ENCODE peak calls at places on chromosomes 6 and 20, in five cellular contexts. Y is H9, V is neuronal stem cell, R is mesenchymal stem cell, F is H1. E is an unnamed sample.

GRCh38 chr20:61437280-61438206 is 185.5 kb downstream of the CDH4 start:
- DNase-seq in Y (peak), V (peak), R (peak), F (no peak), E (no peak)

GRCh38 chr6:112018619-112019416 is 35.1 kb upstream of the CCN6 start:
- DNase-seq in Y (no peak), V (no peak), R (peak), F (no peak), E (no peak)

GRCh38 chr20:37926612-37927011 is 23.7 kb downstream of the VSTM2L start:
- DNase-seq in Y (no peak), V (no peak), R (no peak), F (no peak), E (no peak)

GRCh38 chr20:56429941-56430340 is 17.9 kb downstream of the CASS4 start:
- DNase-seq in Y (no peak), V (no peak), R (no peak), F (no peak), E (no peak)

GRCh38 chr20:24648481-24648880 is 179.1 kb downstream of the SYNDIG1 start:
- DNase-seq in Y (no peak), V (no peak), R (no peak), F (no peak), E (no peak)

GRCh38 chr6:145814035-145814500 is 527 bp downstream of the FBXO30 start:
- DNase-seq in Y (peak), V (peak), R (peak), F (no peak), E (peak)

GRCh38 chr20:41497186-41497895 is 120.8 kb downstream of the CHD6 start:
- DNase-seq in Y (no peak), V (no peak), R (peak), F (no peak), E (peak)

GRCh38 chr20:31712564-31713311 is 9.9 kb downstream of the BCL2L1 start:
- DNase-seq in Y (peak), V (peak), R (peak), F (peak), E (peak)

GRCh38 chr20:4435210-4435609 is 286.5 kb upstream of the PRND start:
- DNase-seq in Y (no peak), V (no peak), R (no peak), F (no peak), E (no peak)

GRCh38 chr20:22568872-22569344 is 15.5 kb downstream of the FOXA2 start:
- DNase-seq in Y (no peak), V (no peak), R (no peak), F (no peak), E (no peak)

DNA sequence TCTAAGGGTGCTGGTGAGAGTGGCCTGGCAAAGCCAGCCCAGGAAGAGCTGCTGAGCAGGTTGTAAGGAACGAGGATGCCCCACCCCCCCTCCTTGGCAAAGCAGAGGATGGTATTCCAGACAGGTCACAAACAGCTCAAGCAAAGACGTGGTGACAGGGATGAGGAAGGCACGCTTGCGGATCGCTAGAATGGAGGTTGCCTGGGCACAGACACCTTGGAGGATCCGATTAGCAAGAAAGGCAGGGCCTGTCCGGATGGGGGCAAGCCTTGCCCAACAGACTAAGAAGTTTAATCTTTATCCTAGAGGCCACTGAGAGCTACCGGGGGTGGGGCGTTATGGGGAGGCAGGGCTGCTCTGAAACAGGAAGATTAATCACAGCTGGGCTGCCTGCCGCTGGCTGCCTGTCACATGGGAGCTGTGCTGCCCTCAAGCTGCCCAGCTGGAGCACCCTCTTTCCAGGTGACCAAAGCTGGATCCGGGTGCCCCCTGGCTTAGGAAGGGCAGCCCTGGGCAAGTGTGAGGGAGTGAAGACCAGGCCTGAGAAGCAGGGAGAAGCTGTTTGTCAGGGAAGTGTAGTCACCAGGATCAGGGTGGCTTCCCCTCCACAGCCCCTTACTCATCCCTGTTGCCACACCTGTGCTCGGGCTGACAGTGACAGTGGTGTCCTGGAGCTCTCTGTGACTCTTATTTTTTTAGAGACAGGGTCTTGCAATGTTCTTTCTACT is 9.2 kb upstream of the MAPK13 start:
- DNase-seq in Y (no peak), V (no peak), R (peak), F (no peak), E (peak)
- H2BK12ac ChIP-seq in Y (no peak), V (no peak), R (peak), F (no peak), E (no peak)

DNA sequence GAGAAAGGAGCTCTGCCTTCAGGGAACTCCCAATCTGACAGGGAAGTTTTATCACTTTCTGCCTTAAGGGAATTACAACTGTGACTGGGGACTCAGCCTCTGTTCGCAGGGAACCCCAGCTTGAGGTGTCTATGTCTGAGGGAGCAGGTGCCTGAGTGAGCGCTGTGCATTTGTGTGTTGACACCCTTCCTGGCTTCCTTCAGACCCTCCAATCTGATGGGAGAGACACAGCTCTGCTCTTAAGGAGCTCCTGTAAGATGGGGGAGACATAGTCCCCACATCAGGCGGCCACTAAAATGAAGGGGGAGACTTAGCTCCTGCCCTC is 62.3 kb downstream of the MRPL14 start:
- DNase-seq in Y (no peak), V (no peak), R (no peak), F (no peak), E (no peak)
- H4K8ac ChIP-seq in Y (no peak), V (no peak), R (peak), F (no peak), E (no peak)

GRCh38 chr6:2387445-2387844 is 142.0 kb upstream of the GMDS start:
- DNase-seq in Y (no peak), V (no peak), R (no peak), F (no peak), E (no peak)

GRCh38 chr6:2381872-2382661 is 136.7 kb upstream of the GMDS start:
- DNase-seq in Y (no peak), V (no peak), R (no peak), F (no peak), E (no peak)

GRCh38 chr6:2388554-2389324 is 143.3 kb upstream of the GMDS start:
- DNase-seq in Y (no peak), V (no peak), R (no peak), F (no peak), E (no peak)

GRCh38 chr6:2385584-2385983 is 140.2 kb upstream of the GMDS start:
- DNase-seq in Y (no peak), V (no peak), R (no peak), F (no peak), E (no peak)

GRCh38 chr6:2384518-2384917 is 139.1 kb upstream of the GMDS start:
- DNase-seq in Y (no peak), V (no peak), R (no peak), F (no peak), E (peak)
- H2BK12ac ChIP-seq in Y (no peak), V (no peak), R (no peak), F (no peak), E (no peak)

GRCh38 chr20:53557157-53557556 is 36.5 kb downstream of the ZNF217 start:
- DNase-seq in Y (no peak), V (no peak), R (no peak), F (no peak), E (no peak)
- H4K8ac ChIP-seq in Y (no peak), V (no peak), R (no peak), F (no peak), E (no peak)

GRCh38 chr6:81557811-81558210 is 194.7 kb downstream of the TENT5A start:
- DNase-seq in Y (no peak), V (no peak), R (no peak), F (no peak), E (peak)

GRCh38 chr6:81565071-81565470 is 187.4 kb downstream of the TENT5A start:
- DNase-seq in Y (no peak), V (no peak), R (no peak), F (no peak), E (peak)

GRCh38 chr6:81561731-81562130 is 190.8 kb downstream of the TENT5A start:
- DNase-seq in Y (no peak), V (no peak), R (peak), F (no peak), E (no peak)

GRCh38 chr6:81561071-81561564 is 191.4 kb downstream of the TENT5A start:
- DNase-seq in Y (no peak), V (peak), R (no peak), F (no peak), E (no peak)

DNA sequence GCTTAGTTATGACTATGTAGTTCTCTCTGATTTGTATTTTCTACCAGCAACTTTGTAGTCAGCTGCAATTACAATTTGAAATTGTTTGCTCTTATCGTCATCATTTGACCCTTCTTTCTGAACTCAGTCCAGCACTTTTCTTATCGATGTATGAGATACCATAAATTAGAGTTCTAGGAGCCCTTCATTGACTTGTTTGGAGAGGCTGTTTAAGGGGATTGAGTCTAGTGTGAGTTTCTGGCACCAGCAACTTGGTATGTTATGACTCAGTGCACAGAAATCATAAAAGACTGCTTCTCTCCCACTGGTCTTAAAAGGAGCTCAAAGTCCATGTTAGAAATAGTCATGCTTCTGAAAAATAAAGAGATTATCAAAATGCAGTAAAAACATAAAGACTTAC is 190.3 kb downstream of the TENT5A start:
- DNase-seq in Y (no peak), V (no peak), R (peak), F (no peak), E (no peak)
- H2BK12ac ChIP-seq in Y (no peak), V (no peak), R (no peak), F (no peak), E (no peak)

GRCh38 chr6:34393191-34393967 is 910 bp upstream of the NUDT3 start:
- DNase-seq in Y (no peak), V (no peak), R (no peak), F (no peak), E (no peak)

GRCh38 chr6:34391711-34392496 is 565 bp downstream of the NUDT3 start:
- DNase-seq in Y (peak), V (peak), R (peak), F (no peak), E (peak)

GRCh38 chr6:34393968-34394305 is 1.5 kb upstream of the NUDT3 start:
- DNase-seq in Y (no peak), V (no peak), R (no peak), F (no peak), E (no peak)

GRCh38 chr6:34391023-34391485 is 1.4 kb downstream of the NUDT3 start:
- DNase-seq in Y (no peak), V (no peak), R (peak), F (no peak), E (peak)

GRCh38 chr6:34392497-34393190 is at the start of gene NUDT3:
- DNase-seq in Y (peak), V (peak), R (peak), F (peak), E (peak)
- H4K8ac ChIP-seq in Y (no peak), V (no peak), R (peak), F (peak), E (peak)

DNA sequence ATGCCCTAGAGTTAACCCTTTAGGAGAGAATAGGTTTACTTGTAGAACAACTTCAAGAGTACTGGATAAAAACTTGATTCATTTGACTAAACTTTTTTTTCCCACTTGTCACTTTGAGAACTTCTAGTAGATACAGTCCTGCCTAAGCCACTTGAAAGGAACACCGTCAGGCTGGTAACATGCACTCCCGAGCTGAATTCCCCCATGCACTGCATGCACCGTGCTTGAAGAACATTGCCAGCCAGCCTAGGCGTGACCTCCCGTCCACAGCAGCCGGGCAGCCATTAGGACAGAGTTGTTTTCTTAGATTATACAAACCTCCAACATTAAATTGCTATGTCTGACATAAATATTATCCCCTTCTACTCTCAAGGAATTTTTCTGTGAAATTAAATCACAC is 52.6 kb downstream of the SMLR1 start:
- DNase-seq in Y (no peak), V (no peak), R (no peak), F (no peak), E (no peak)
- H2BK12ac ChIP-seq in Y (no peak), V (no peak), R (no peak), F (no peak), E (no peak)

DNA sequence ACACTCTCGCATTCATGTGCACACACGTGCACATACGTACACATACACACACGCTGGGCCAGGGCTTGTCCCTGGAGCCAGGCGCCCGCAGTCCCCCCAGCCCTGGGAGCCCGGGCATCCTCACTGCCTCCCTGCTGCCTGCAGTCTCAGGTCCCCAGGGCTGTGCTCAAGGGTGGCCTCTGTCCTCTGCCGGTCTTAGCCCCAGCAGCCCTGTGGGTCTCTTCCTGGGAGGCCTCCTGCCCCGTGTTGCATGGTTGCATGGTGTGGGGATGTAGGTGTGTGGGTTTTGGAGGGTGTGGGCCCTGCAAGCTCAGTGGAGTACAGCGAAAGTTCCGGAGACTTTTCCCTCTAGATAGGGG is 101.5 kb downstream of the TMEM242 start:
- DNase-seq in Y (no peak), V (no peak), R (no peak), F (no peak), E (no peak)
- H4K8ac ChIP-seq in Y (no peak), V (peak), R (peak), F (peak), E (no peak)

E was measured in trophoblast cell.